ENCODE peak calls at places on chromosomes 4 and X, in nine cellular contexts. One of them, this sample, is unnamed.

GRCh38 chr4:20026456-20026855 is 225.2 kb upstream of the SLIT2 start:
- DNase-seq in activated CD8-positive, alpha-beta memory T cell treated with anti-CD3 and anti-CD28 coated beads, Interleukin-2, amount 50 U/mL, for 48 hours: no peak
- DNase-seq in neural crest cell: no peak
- DNase-seq in SK-N-DZ: no peak
- DNase-seq in CD8-positive, alpha-beta memory T cell: no peak
- DNase-seq in NCI-H510A treated with DMSO at 0.1 percent for 48 hours: no peak
- DNase-seq in ecto neural progenitor cell: no peak
- DNase-seq in Kasumi-1: no peak
- DNase-seq in HT1080: no peak
- DNase-seq in this sample: no peak

GRCh38 chr4:151862766-151863165 is 102.0 kb upstream of the GATB start:
- DNase-seq in SK-N-DZ: no peak
- DNase-seq in CD8-positive, alpha-beta memory T cell: no peak
- DNase-seq in neural crest cell: no peak
- DNase-seq in ecto neural progenitor cell: no peak
- DNase-seq in HT1080: peak; percentile 74
- DNase-seq in NCI-H510A treated with DMSO at 0.1 percent for 48 hours: no peak
- DNase-seq in activated CD8-positive, alpha-beta memory T cell treated with anti-CD3 and anti-CD28 coated beads, Interleukin-2, amount 50 U/mL, for 48 hours: no peak
- DNase-seq in Kasumi-1: no peak
- DNase-seq in this sample: no peak

GRCh38 chrX:48711929-48712505 is 15.5 kb downstream of the SUV39H1 start:
- DNase-seq in NCI-H510A treated with DMSO at 0.1 percent for 48 hours: no peak
- DNase-seq in Kasumi-1: no peak
- DNase-seq in HT1080: no peak
- DNase-seq in neural crest cell: no peak
- DNase-seq in SK-N-DZ: no peak
- DNase-seq in CD8-positive, alpha-beta memory T cell: no peak
- DNase-seq in ecto neural progenitor cell: no peak
- DNase-seq in activated CD8-positive, alpha-beta memory T cell treated with anti-CD3 and anti-CD28 coated beads, Interleukin-2, amount 50 U/mL, for 48 hours: no peak
- DNase-seq in this sample: no peak

GRCh38 chrX:29090811-29091210 is 503.6 kb downstream of the IL1RAPL1 start:
- DNase-seq in HT1080: peak; percentile 1
- DNase-seq in activated CD8-positive, alpha-beta memory T cell treated with anti-CD3 and anti-CD28 coated beads, Interleukin-2, amount 50 U/mL, for 48 hours: no peak
- DNase-seq in NCI-H510A treated with DMSO at 0.1 percent for 48 hours: peak; percentile 7
- DNase-seq in CD8-positive, alpha-beta memory T cell: no peak
- DNase-seq in neural crest cell: peak; percentile 6
- DNase-seq in ecto neural progenitor cell: no peak
- DNase-seq in Kasumi-1: no peak
- DNase-seq in SK-N-DZ: peak; percentile 5
- DNase-seq in this sample: peak; percentile 1

GRCh38 chrX:320126-320783 is 1.7 kb upstream of the GTPBP6 start:
- DNase-seq in NCI-H510A treated with DMSO at 0.1 percent for 48 hours: no peak
- DNase-seq in ecto neural progenitor cell: no peak
- DNase-seq in CD8-positive, alpha-beta memory T cell: peak; percentile 47
- DNase-seq in HT1080: no peak
- DNase-seq in activated CD8-positive, alpha-beta memory T cell treated with anti-CD3 and anti-CD28 coated beads, Interleukin-2, amount 50 U/mL, for 48 hours: no peak
- DNase-seq in Kasumi-1: no peak
- DNase-seq in neural crest cell: no peak
- DNase-seq in SK-N-DZ: no peak
- DNase-seq in this sample: peak; percentile 44

GRCh38 chr4:6771229-6771671 is 11.3 kb upstream of the KIAA0232 start:
- DNase-seq in NCI-H510A treated with DMSO at 0.1 percent for 48 hours: no peak
- DNase-seq in Kasumi-1: no peak
- DNase-seq in SK-N-DZ: no peak
- DNase-seq in CD8-positive, alpha-beta memory T cell: no peak
- DNase-seq in ecto neural progenitor cell: no peak
- DNase-seq in activated CD8-positive, alpha-beta memory T cell treated with anti-CD3 and anti-CD28 coated beads, Interleukin-2, amount 50 U/mL, for 48 hours: no peak
- DNase-seq in neural crest cell: no peak
- DNase-seq in HT1080: peak; percentile 59
- DNase-seq in this sample: no peak

GRCh38 chr4:146382194-146382593 is 139.5 kb downstream of the SLC10A7 start:
- DNase-seq in SK-N-DZ: no peak
- DNase-seq in CD8-positive, alpha-beta memory T cell: no peak
- DNase-seq in ecto neural progenitor cell: no peak
- DNase-seq in neural crest cell: no peak
- DNase-seq in Kasumi-1: no peak
- DNase-seq in NCI-H510A treated with DMSO at 0.1 percent for 48 hours: no peak
- DNase-seq in HT1080: no peak
- DNase-seq in activated CD8-positive, alpha-beta memory T cell treated with anti-CD3 and anti-CD28 coated beads, Interleukin-2, amount 50 U/mL, for 48 hours: no peak
- DNase-seq in this sample: no peak

GRCh38 chr4:76690906-76691275 is 207.1 kb downstream of the SOWAHB start:
- DNase-seq in CD8-positive, alpha-beta memory T cell: no peak
- DNase-seq in neural crest cell: no peak
- DNase-seq in activated CD8-positive, alpha-beta memory T cell treated with anti-CD3 and anti-CD28 coated beads, Interleukin-2, amount 50 U/mL, for 48 hours: no peak
- DNase-seq in ecto neural progenitor cell: no peak
- DNase-seq in Kasumi-1: no peak
- DNase-seq in SK-N-DZ: no peak
- DNase-seq in NCI-H510A treated with DMSO at 0.1 percent for 48 hours: no peak
- DNase-seq in HT1080: no peak
- DNase-seq in this sample: no peak